ENCODE peak calls at places on chromosome 20, in ten cellular contexts. Z, M, B, N, J, R, C, E, I and D are unnamed samples. For H3K36me3 and H3K4me1, the result is how much of the 10 kb centered on the place peaks cover.

GRCh38 chr20:6590891-6591679 is 176.4 kb upstream of the BMP2 start:
- DNase-seq in Z (no peak), M (no peak), B (no peak), N (no peak), J (peak), R (no peak), C (peak), E (no peak), I (no peak), D (no peak)

GRCh38 chr20:11012975-11013374 is 339.2 kb upstream of the JAG1 start:
- DNase-seq in Z (no peak), M (no peak), B (no peak), N (no peak), J (no peak), R (no peak), C (peak), E (no peak), I (no peak), D (no peak)

GRCh38 chr20:641516-641913 is 11.5 kb downstream of the SRXN1 start:
- DNase-seq in Z (no peak), M (no peak), B (no peak), N (no peak), J (no peak), R (no peak), C (no peak), E (peak), I (no peak), D (no peak)

GRCh38 chr20:18279231-18279630 is 9.1 kb upstream of the ZNF133 start:
- DNase-seq in Z (no peak), M (no peak), B (no peak), N (no peak), J (no peak), R (no peak), C (no peak), E (no peak), I (no peak), D (no peak)

GRCh38 chr20:44180814-44181213 is 6.2 kb downstream of the JPH2 start:
- DNase-seq in Z (peak), M (peak), B (peak), N (no peak), J (no peak), R (peak), C (peak), E (peak), I (no peak), D (no peak)

GRCh38 chr20:24147961-24148360 is 159.4 kb upstream of the GGTLC1 start:
- DNase-seq in Z (no peak), M (no peak), B (no peak), N (no peak), J (no peak), R (no peak), C (no peak), E (no peak), I (peak), D (no peak)

GRCh38 chr20:33394718-33395117 is 6.6 kb downstream of the CDK5RAP1 start:
- DNase-seq in Z (no peak), M (no peak), B (no peak), N (no peak), J (no peak), R (no peak), C (no peak), E (no peak), I (no peak), D (no peak)

GRCh38 chr20:53636725-53637097 is 43.1 kb upstream of the ZNF217 start:
- DNase-seq in Z (no peak), M (no peak), B (no peak), N (no peak), J (no peak), R (no peak), C (no peak), E (no peak), I (no peak), D (no peak)

GRCh38 chr20:34997774-34998173 is 42.1 kb downstream of the MYH7B start:
- DNase-seq in Z (no peak), M (no peak), B (no peak), N (peak), J (no peak), R (no peak), C (no peak), E (no peak), I (no peak), D (no peak)

GRCh38 chr20:23415958-23416583 is 5.2 kb downstream of the NAPB start:
- DNase-seq in Z (no peak), M (no peak), B (no peak), N (no peak), J (no peak), R (no peak), C (no peak), E (no peak), I (no peak), D (no peak)

GRCh38 chr20:44460795-44461141 is 14.9 kb upstream of the TTPAL start:
- DNase-seq in Z (no peak), M (no peak), B (peak), N (no peak), J (no peak), R (no peak), C (peak), E (peak), I (peak), D (no peak)

GRCh38 chr20:23165964-23166363 is 79.8 kb upstream of the CD93 start:
- DNase-seq in Z (no peak), M (no peak), B (no peak), N (no peak), J (no peak), R (no peak), C (no peak), E (no peak), I (no peak), D (no peak)

GRCh38 chr20:41714030-41714429 is 95.9 kb upstream of the CHD6 start:
- DNase-seq in Z (no peak), M (no peak), B (no peak), N (no peak), J (no peak), R (no peak), C (no peak), E (no peak), I (no peak), D (no peak)

GRCh38 chr20:46127396-46128010 is 9.4 kb downstream of the CD40 start:
- DNase-seq in Z (no peak), M (no peak), B (no peak), N (no peak), J (no peak), R (no peak), C (no peak), E (no peak), I (no peak), D (no peak)
- H3K36me3 ChIP-seq in Z (under half), M (under half), B (under half), N (under half), J (under half), R (under half), C (under half), E (under half), I (under half), D (under half)

DNA sequence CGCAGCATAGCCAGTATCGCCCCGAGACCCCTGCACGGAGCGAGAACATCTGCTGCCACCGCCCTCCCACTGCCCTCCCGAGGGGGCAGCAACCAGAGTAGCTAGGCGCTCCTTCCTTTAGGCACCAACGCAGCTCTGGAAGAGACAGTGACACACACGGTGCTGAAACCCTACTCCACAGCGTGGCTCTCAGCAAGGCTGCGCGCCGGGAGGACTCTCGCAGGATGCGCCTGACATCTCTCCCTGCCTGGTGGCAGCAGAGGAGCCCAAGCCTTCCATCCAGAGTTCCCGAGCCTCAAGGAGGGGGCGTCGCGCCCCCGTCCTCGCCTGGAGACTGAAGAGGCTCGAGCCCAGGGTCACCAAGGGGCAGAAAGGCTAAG is 2.1 kb downstream of the TAF4 start:
- DNase-seq in Z (no peak), M (no peak), B (peak), N (no peak), J (no peak), R (no peak), C (peak), E (no peak), I (no peak), D (no peak)
- H3K4me1 ChIP-seq in Z (under half), M (under half), B (under half), N (under half), J (under half), R (under half), C (under half), E (under half), I (under half), D (half or more)

GRCh38 chr20:49286689-49287551 is 9.1 kb upstream of the ZNFX1 start:
- DNase-seq in Z (no peak), M (no peak), B (peak), N (no peak), J (no peak), R (no peak), C (peak), E (peak), I (no peak), D (no peak)

GRCh38 chr20:49290608-49291191 is 12.8 kb upstream of the ZNFX1 start:
- DNase-seq in Z (no peak), M (no peak), B (no peak), N (no peak), J (no peak), R (no peak), C (no peak), E (peak), I (peak), D (no peak)

GRCh38 chr20:49287555-49288249 is 9.8 kb upstream of the ZNFX1 start:
- DNase-seq in Z (no peak), M (no peak), B (no peak), N (no peak), J (no peak), R (no peak), C (peak), E (peak), I (no peak), D (no peak)

GRCh38 chr20:49288250-49288751 is 10.4 kb upstream of the ZNFX1 start:
- DNase-seq in Z (no peak), M (no peak), B (no peak), N (no peak), J (no peak), R (no peak), C (no peak), E (peak), I (no peak), D (no peak)

GRCh38 chr20:49288784-49289696 is 11.2 kb upstream of the ZNFX1 start:
- DNase-seq in Z (no peak), M (no peak), B (peak), N (no peak), J (no peak), R (no peak), C (no peak), E (peak), I (no peak), D (no peak)
- H3K27ac ChIP-seq in Z (no peak), M (no peak), B (peak), N (peak), J (peak), R (no peak), C (no peak), E (no peak), I (no peak), D (no peak)

GRCh38 chr20:21326700-21327099 is 23.6 kb downstream of the XRN2 start:
- DNase-seq in Z (no peak), M (no peak), B (no peak), N (no peak), J (no peak), R (no peak), C (no peak), E (no peak), I (no peak), D (no peak)
- H3K36me3 ChIP-seq in Z (under half), M (under half), B (under half), N (under half), J (under half), R (under half), C (under half), E (under half), I (under half), D (under half)

DNA sequence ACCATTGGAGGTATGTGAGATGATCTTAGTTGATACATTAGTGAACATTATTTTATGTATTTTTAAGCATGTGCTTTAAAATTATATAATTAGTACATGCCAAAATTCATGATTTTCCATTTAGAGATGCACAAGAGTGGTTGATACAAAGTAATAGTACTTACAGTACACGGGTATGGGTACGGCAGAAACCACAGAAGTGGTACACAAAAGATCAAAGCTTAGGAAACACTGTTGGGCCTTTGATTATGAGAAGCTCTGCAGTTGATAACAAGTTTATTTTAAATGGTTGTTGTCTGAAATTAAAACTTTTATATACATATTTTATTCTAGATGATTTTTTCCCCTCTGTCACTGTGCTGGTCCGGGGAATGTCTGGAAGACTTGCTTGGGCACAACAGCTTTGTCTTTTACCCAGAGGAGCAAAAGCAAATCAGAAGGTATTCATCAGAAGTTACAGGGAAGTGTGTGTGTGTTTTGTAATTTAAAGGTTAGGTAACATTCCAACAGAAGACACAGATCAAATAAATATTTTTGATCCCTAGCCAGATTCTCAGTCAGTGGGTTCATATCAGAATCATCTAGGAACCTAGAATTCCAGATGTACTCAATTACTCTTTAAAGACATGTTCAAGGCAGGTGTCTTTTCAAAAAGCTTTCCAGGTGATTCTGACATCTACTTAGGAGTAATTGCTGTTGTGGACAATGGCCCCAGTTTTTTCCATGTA is 32.5 kb upstream of the ADIG start:
- DNase-seq in Z (no peak), M (no peak), B (no peak), N (no peak), J (no peak), R (no peak), C (no peak), E (no peak), I (no peak), D (no peak)
- H3K4me1 ChIP-seq in Z (under half), M (under half), B (under half), N (under half), J (under half), R (under half), C (under half), E (under half), I (under half), D (under half)